ENCODE peak calls at places on chromosomes 11 and 22, in four cellular contexts. U is Panc1, J is HCT116, R is lung. D is an unnamed sample. For H3K27me3, the result is how much of the 10 kb centered on the place peaks cover.

GRCh38 chr11:36726420-36726819 is 128.4 kb upstream of the RAG2 start:
- DNase-seq in J (no peak), R (no peak), U (no peak), D (no peak)

GRCh38 chr11:96061730-96062524 is 138.0 kb upstream of the MTMR2 start:
- DNase-seq in R (no peak), J (no peak), U (no peak), D (no peak)

GRCh38 chr11:3662856-3663255 is 8.3 kb downstream of the CHRNA10 start:
- DNase-seq in R (no peak), U (no peak), J (no peak), D (no peak)

GRCh38 chr11:113778111-113778910 is 1.3 kb upstream of the CLDN25 start:
- DNase-seq in U (no peak), R (no peak), J (no peak), D (peak)

GRCh38 chr22:44399906-44400762 is 87.4 kb upstream of the SHISAL1 start:
- DNase-seq in J (no peak), U (no peak), R (no peak), D (no peak)

GRCh38 chr22:45680932-45681700 is 9.5 kb downstream of the ATXN10 start:
- DNase-seq in U (no peak), R (no peak), J (no peak), D (no peak)

GRCh38 chr11:122979103-122979814 is 2.4 kb downstream of the BSX start:
- DNase-seq in R (no peak), U (no peak), J (no peak), D (no peak)

GRCh38 chr11:45815747-45816146 is 10.8 kb downstream of the SLC35C1 start:
- DNase-seq in R (no peak), J (no peak), U (no peak), D (no peak)

GRCh38 chr11:117197516-117198456 is 1.4 kb upstream of the TAGLN start:
- DNase-seq in J (no peak), U (no peak), R (no peak), D (no peak)

GRCh38 chr11:27726981-27727380 is 26.7 kb upstream of the BDNF start:
- DNase-seq in U (no peak), J (no peak), R (no peak), D (no peak)

GRCh38 chr11:4851033-4851432 is 2.0 kb upstream of the OR51S1 start:
- DNase-seq in R (no peak), J (no peak), U (no peak), D (no peak)

GRCh38 chr11:91850533-91851305 is 373.9 kb upstream of the FAT3 start:
- DNase-seq in U (no peak), J (no peak), R (no peak), D (no peak)

GRCh38 chr11:69155302-69156198 is at the start of gene SMIM38:
- DNase-seq in R (no peak), J (no peak), U (no peak), D (no peak)

GRCh38 chr11:33704240-33705002 is 3.8 kb upstream of the C11orf91 start:
- DNase-seq in U (no peak), R (no peak), J (no peak), D (no peak)

GRCh38 chr11:1077417-1078119 is 2.9 kb downstream of the MUC2 start:
- DNase-seq in U (no peak), J (no peak), R (no peak), D (no peak)

GRCh38 chr11:13277719-13278619 is at the start of gene BMAL1:
- DNase-seq in R (peak), J (no peak), U (no peak), D (no peak)

GRCh38 chr11:1772270-1773130 is 8.8 kb upstream of the CTSD start:
- DNase-seq in R (peak), J (peak), U (peak), D (peak)

GRCh38 chr11:27246925-27247324 is 116.1 kb downstream of the CCDC34 start:
- DNase-seq in R (no peak), U (no peak), J (no peak), D (no peak)

GRCh38 chr11:122656073-122656630 is 630 bp downstream of the UBASH3B start:
- DNase-seq in R (peak), U (no peak), J (no peak), D (no peak)

GRCh38 chr11:18720086-18720810 is 5.7 kb downstream of the IGSF22 start:
- DNase-seq in R (no peak), U (no peak), J (no peak), D (no peak)

GRCh38 chr11:24697722-24698121 is 200.9 kb downstream of the LUZP2 start:
- DNase-seq in U (no peak), R (no peak), J (no peak), D (no peak)

GRCh38 chr11:63592975-63593395 is 21.2 kb downstream of the PLAAT3 start:
- DNase-seq in R (no peak), J (no peak), U (no peak), D (no peak)

GRCh38 chr11:63599211-63600122 is 14.8 kb downstream of the PLAAT3 start:
- DNase-seq in U (no peak), J (no peak), R (no peak), D (peak)

GRCh38 chr11:63595296-63595695 is 18.9 kb downstream of the PLAAT3 start:
- DNase-seq in J (no peak), U (no peak), R (no peak), D (no peak)

GRCh38 chr11:63602296-63602695 is 11.9 kb downstream of the PLAAT3 start:
- DNase-seq in U (no peak), J (no peak), R (no peak), D (no peak)

DNA sequence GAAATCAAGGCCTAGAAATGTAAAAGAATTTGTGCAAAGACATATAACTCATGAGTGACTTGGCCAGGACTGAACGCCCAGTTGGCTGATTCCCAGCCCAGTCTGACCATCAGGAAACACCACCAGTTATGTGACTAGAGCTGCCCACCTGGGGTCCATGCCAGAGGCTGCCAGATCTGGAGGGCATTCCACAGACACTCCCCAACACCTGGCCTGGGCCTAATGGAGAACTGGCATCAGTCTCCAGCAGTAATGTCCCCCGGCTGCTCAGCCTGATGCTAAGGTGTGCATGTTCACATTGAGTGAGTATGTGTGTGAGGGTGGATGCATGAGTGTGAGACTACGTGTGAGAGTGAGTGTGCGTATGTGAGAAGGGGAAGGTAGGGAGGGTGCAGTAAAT is 15.7 kb downstream of the PLAAT3 start:
- DNase-seq in R (no peak), U (no peak), J (no peak), D (no peak)
- TF ChIP-seq CTCF in R (no peak), U (no peak), J (no peak), D (no peak)

GRCh38 chr11:31801298-31801702 is 9.8 kb downstream of the PAX6 start:
- DNase-seq in J (no peak), R (no peak), U (no peak), D (no peak)
- H3K27me3 ChIP-seq in J (under half), R (under half), U (under half), D (half or more)

DNA sequence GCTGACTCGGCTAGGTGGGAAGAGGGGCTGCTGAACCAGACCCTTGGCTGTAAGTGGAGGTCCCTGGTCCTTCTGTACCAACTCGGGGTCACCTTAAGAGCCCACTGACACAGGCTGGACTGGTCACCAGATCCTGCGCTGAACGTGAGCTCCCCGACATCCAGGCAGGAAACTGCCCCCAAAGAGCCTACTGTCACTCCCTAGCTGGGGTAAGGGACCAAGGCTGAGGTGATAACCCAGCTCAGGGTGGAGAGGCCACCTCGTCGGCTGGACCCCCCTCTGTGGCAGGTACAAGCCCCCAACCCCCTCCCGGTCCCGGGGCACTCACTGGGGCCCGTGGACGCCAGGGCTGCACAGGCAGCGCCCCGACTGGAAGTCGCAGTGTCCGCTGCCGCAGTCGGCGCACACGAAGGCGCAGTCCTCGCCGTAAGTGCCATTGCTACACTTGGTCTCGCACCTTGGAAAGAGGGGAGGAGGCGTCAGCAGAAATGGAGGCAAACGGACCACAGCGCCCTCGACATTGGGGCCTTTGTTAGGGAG is 7.5 kb downstream of the SCARF2 start:
- DNase-seq in U (no peak), R (no peak), J (no peak), D (no peak)
- H3K4me3 ChIP-seq in U (no peak), R (no peak), J (peak), D (no peak)

DNA sequence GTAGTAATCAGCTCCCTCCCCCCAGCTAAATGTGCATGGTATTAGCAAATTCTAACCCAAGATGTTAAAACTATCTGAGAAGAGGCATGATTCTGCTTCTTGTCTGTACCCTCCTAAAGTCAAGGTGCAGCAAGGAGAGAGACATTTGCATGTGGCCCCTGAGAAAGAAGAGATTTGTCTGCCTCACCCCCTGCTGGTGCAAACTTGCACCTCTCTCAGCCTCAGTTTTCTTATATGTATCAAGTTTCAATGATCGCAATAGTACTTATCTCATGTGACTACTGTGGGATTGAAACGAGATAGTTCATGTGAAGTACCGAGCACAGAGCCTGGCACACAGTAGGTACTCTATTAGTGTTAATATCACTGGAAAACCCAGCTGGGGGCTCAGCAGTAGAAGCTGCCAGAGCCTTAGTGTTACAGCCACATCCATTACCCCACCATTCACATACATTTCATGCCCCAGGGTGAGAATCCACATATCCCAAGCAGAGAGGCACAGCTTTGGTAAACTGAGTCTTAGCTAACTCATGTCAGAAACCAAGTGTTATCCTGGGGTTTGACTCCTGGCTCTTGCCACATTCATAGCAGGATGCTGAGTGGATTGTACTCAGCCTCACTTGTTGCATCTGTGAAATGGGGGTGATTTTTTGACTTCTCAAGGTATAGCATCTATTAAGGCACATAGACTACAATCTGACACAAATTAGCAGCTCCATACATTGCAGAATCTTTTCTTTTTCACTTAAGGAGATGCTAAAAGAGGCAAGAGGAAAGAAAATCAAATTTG is 24.9 kb downstream of the CD44 start:
- DNase-seq in U (no peak), J (no peak), R (no peak), D (no peak)
- TF ChIP-seq CTCF in U (peak), J (peak), R (no peak), D (peak)

GRCh38 chr22:47655930-47656329 is 893.5 kb downstream of the TBC1D22A start:
- DNase-seq in U (no peak), R (no peak), J (no peak), D (no peak)

GRCh38 chr22:47656806-47657205 is 894.4 kb downstream of the TBC1D22A start:
- DNase-seq in U (no peak), J (no peak), R (no peak), D (no peak)

GRCh38 chr22:47654922-47655451 is 892.5 kb downstream of the TBC1D22A start:
- DNase-seq in U (no peak), R (no peak), J (no peak), D (no peak)

GRCh38 chr22:47651216-47651987 is 889.0 kb downstream of the TBC1D22A start:
- DNase-seq in R (no peak), U (no peak), J (no peak), D (no peak)

GRCh38 chr22:47653921-47654320 is 891.5 kb downstream of the TBC1D22A start:
- DNase-seq in J (no peak), U (no peak), R (no peak), D (no peak)
- H3K27me3 ChIP-seq in J (under half), U (under half), R (under half), D (under half)

DNA sequence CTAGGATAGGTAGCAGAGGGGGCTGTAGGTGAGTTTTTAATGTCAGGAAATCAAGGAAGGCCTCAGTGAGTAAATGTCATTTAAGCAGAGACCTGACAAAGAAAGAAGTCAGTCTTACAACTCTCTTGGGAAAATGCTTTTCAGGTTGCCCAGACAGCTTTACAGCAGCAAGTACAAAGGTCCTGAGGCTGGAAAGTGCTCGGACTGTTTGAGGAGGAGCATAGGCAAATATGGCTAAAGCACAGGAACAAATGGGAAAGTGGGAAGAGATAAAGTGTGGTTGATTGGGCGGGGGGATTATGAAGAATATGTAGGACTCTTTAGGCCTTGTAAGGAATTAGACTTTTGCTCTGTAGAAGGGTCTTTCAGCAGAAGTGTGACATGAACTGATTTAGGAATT is 125.4 kb downstream of the ARHGAP42 start:
- DNase-seq in R (no peak), J (no peak), U (no peak), D (no peak)
- H3K4me3 ChIP-seq in R (no peak), J (no peak), U (no peak), D (no peak)

GRCh38 chr22:49865156-49865555 is 11.5 kb downstream of the ZBED4 start:
- DNase-seq in R (no peak), U (no peak), J (no peak), D (no peak)

GRCh38 chr22:49858827-49859226 is 5.2 kb downstream of the ZBED4 start:
- DNase-seq in J (no peak), U (no peak), R (no peak), D (no peak)

GRCh38 chr22:49863936-49864335 is 10.3 kb downstream of the ZBED4 start:
- DNase-seq in J (no peak), R (no peak), U (no peak), D (no peak)

GRCh38 chr22:49862408-49862776 is 8.7 kb downstream of the ZBED4 start:
- DNase-seq in J (no peak), U (no peak), R (no peak), D (no peak)

DNA sequence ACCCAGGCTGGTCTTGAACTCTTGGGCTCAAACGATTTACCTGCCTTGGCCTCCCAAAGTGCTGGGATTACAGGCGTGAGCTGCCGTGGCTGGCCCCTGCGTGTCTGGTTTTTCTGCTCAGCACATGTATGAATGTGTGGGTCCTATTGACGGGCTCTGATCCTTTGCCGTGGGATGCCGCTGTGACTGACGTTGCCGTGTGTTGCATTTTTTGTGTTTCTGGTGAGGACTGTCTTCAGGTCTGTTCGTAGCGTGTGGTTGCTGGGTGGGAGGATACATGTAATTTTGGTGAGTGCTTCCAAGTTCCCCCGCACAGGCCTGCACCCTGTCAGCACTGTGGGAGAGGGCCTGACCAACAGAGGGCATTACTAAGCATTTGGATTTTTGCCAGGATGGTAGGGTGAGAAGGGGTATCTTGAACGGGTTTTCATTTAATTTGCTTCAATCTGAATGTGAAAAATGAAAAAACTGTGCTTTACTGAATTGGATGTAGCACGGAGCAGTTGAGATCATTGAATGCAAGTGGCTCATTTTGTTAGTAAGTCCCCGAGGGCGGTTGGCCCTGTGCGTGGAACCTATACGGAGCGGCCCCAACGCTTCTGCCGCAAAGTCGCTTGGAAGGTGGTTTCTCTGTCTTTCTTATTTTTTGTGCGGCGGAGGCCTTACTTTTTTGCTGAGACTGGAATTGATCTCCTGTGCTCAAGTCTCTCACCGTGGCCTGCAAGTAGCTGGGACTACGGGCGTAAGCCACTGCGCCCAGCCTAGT is 8.2 kb downstream of the ZBED4 start:
- DNase-seq in J (no peak), U (no peak), R (no peak), D (no peak)
- TF ChIP-seq CTCF in J (no peak), U (no peak), R (no peak), D (no peak)

D was measured in BJ.